ENCODE peak calls at places on chromosome X, in seven cellular contexts. M is brain microvascular endothelial cell; G is NCI-H187; U is OCI-LY7; H is activated T-helper 1 cell treated with anti-CD3 and anti-CD28 coated beads, Interleukin-2, amount 50 U/mL, for 16 hours; I is GDM1; P is MM.1S. V is an unnamed sample.

GRCh38 chrX:9416562-9417319 is 48.1 kb upstream of the TBL1X start:
- DNase-seq in M (no peak), G (no peak), U (no peak), H (no peak), I (no peak), P (no peak), V (no peak)

GRCh38 chrX:108163333-108164082 is 71.9 kb downstream of the ATG4A start:
- DNase-seq in M (no peak), G (no peak), U (no peak), H (no peak), I (no peak), P (no peak), V (no peak)

GRCh38 chrX:20693071-20693470 is 426.4 kb upstream of the RPS6KA3 start:
- DNase-seq in M (no peak), G (no peak), U (no peak), H (no peak), I (no peak), P (no peak), V (no peak)

GRCh38 chrX:109886122-109886761 is 116.7 kb upstream of the TMEM164 start:
- DNase-seq in M (peak; percentile 38), G (no peak), U (peak; percentile 35), H (no peak), I (peak; percentile 4), P (peak; percentile 53), V (peak; percentile 78)

GRCh38 chrX:72048515-72049455 is 82.9 kb downstream of the RTL5 start:
- DNase-seq in M (no peak), G (no peak), U (no peak), H (no peak), I (no peak), P (no peak), V (no peak)

GRCh38 chrX:69501433-69501832 is 2.7 kb upstream of the NALF2 start:
- DNase-seq in M (no peak), G (no peak), U (peak; percentile 72), H (no peak), I (no peak), P (peak; percentile 12), V (peak; percentile 56)

GRCh38 chrX:63561425-63561824 is 210.3 kb upstream of the SPIN4 start:
- DNase-seq in M (no peak), G (no peak), U (no peak), H (no peak), I (no peak), P (peak; percentile 6), V (no peak)

GRCh38 chrX:18146954-18147353 is 73.7 kb downstream of the BEND2 start:
- DNase-seq in M (peak; percentile 7), G (no peak), U (peak; percentile 2), H (no peak), I (no peak), P (no peak), V (peak; percentile 30)

GRCh38 chrX:47297874-47298273 is 65.1 kb downstream of the USP11 start:
- DNase-seq in M (no peak), G (no peak), U (no peak), H (no peak), I (no peak), P (no peak), V (no peak)

GRCh38 chrX:49309401-49309981 is 6.0 kb downstream of the GAGE10 start:
- DNase-seq in M (peak; percentile 6), G (no peak), U (no peak), H (no peak), I (no peak), P (no peak), V (no peak)

GRCh38 chrX:104482757-104483156 is 83.2 kb upstream of the IL1RAPL2 start:
- DNase-seq in M (no peak), G (no peak), U (peak; percentile 1), H (no peak), I (no peak), P (peak; percentile 6), V (no peak)

GRCh38 chrX:71615954-71616353 is 2.4 kb downstream of the CXCR3 start:
- DNase-seq in M (no peak), G (no peak), U (no peak), H (no peak), I (no peak), P (no peak), V (no peak)

GRCh38 chrX:129706395-129707072 is 32.2 kb upstream of the XPNPEP2 start:
- DNase-seq in M (no peak), G (no peak), U (no peak), H (no peak), I (no peak), P (no peak), V (no peak)

GRCh38 chrX:10135561-10136399 is 21.0 kb upstream of the CLCN4 start:
- DNase-seq in M (no peak), G (no peak), U (no peak), H (no peak), I (no peak), P (no peak), V (no peak)

GRCh38 chrX:108399427-108400165 is 38.6 kb downstream of the COL4A6 start:
- DNase-seq in M (peak; percentile 5), G (no peak), U (no peak), H (no peak), I (no peak), P (no peak), V (no peak)

GRCh38 chrX:41233988-41234387 is 100.0 kb upstream of the DDX3X start:
- DNase-seq in M (no peak), G (no peak), U (no peak), H (no peak), I (no peak), P (no peak), V (no peak)

GRCh38 chrX:125150231-125150630 is 169.4 kb upstream of the TEX13C start:
- DNase-seq in M (peak; percentile 1), G (no peak), U (no peak), H (no peak), I (no peak), P (no peak), V (no peak)

GRCh38 chrX:100654256-100654655 is 10.3 kb downstream of the SRPX2 start:
- DNase-seq in M (no peak), G (no peak), U (peak; percentile 3), H (no peak), I (no peak), P (peak; percentile 22), V (peak; percentile 46)

GRCh38 chrX:109822861-109823260 is 89.8 kb upstream of the ACSL4 start:
- DNase-seq in M (no peak), G (no peak), U (no peak), H (no peak), I (no peak), P (no peak), V (no peak)

GRCh38 chrX:101691823-101692222 is 32.2 kb upstream of the ARMCX2 start:
- DNase-seq in M (no peak), G (no peak), U (no peak), H (no peak), I (no peak), P (no peak), V (no peak)

GRCh38 chrX:136528645-136529315 is 3.2 kb upstream of the VGLL1 start:
- DNase-seq in M (no peak), G (no peak), U (no peak), H (no peak), I (no peak), P (no peak), V (peak; percentile 42)

GRCh38 chrX:2561461-2561860 is 60.7 kb upstream of the DHRSX start:
- DNase-seq in M (no peak), G (no peak), U (no peak), H (no peak), I (no peak), P (no peak), V (no peak)

GRCh38 chrX:27966955-27967354 is 14.3 kb downstream of the DCAF8L1 start:
- DNase-seq in M (peak; percentile 24), G (no peak), U (no peak), H (no peak), I (no peak), P (no peak), V (no peak)

GRCh38 chrX:38166478-38167083 is 54.1 kb downstream of the SRPX start:
- DNase-seq in M (peak; percentile 29), G (no peak), U (peak; percentile 47), H (no peak), I (no peak), P (peak; percentile 36), V (no peak)

GRCh38 chrX:7640392-7640791 is 202.6 kb upstream of the VCX start:
- DNase-seq in M (no peak), G (no peak), U (no peak), H (no peak), I (no peak), P (no peak), V (no peak)

GRCh38 chrX:71953946-71954345 is 43.3 kb downstream of the NHSL2 start:
- DNase-seq in M (no peak), G (no peak), U (no peak), H (no peak), I (no peak), P (no peak), V (peak; percentile 5)

GRCh38 chrX:1673337-1673736 is 58.5 kb downstream of the ASMT start:
- DNase-seq in M (no peak), G (no peak), U (peak; percentile 32), H (no peak), I (no peak), P (peak; percentile 25), V (peak; percentile 56)

GRCh38 chrX:69093960-69094935 is 71.0 kb downstream of the PJA1 start:
- DNase-seq in M (peak; percentile 44), G (no peak), U (peak; percentile 52), H (no peak), I (peak; percentile 26), P (no peak), V (peak; percentile 79)

GRCh38 chrX:43974736-43975135 is 1.5 kb upstream of the NDP start:
- DNase-seq in M (no peak), G (no peak), U (no peak), H (no peak), I (no peak), P (no peak), V (no peak)

GRCh38 chrX:24168807-24169206 is 19.3 kb downstream of the ZFX start:
- DNase-seq in M (no peak), G (no peak), U (no peak), H (no peak), I (no peak), P (no peak), V (no peak)

GRCh38 chrX:17552251-17552650 is 177.3 kb downstream of the NHS start:
- DNase-seq in M (peak; percentile 54), G (no peak), U (no peak), H (no peak), I (no peak), P (no peak), V (no peak)

GRCh38 chrX:148271263-148271662 is 229.2 kb upstream of the AFF2 start:
- DNase-seq in M (no peak), G (no peak), U (no peak), H (no peak), I (no peak), P (no peak), V (no peak)

GRCh38 chrX:13216139-13216538 is 103.7 kb downstream of the ATXN3L start:
- DNase-seq in M (no peak), G (no peak), U (no peak), H (no peak), I (no peak), P (no peak), V (no peak)

GRCh38 chrX:134373736-134374135 is 86.2 kb upstream of the HPRT1 start:
- DNase-seq in M (no peak), G (no peak), U (no peak), H (no peak), I (no peak), P (no peak), V (no peak)